ENCODE peak calls at places on chromosomes 3 and 15, in seven cellular contexts. U, A, R, W, X, M and N are unnamed samples.

GRCh38 chr3:151753846-151754245 is 20.1 kb downstream of the AADACL2 start:
- DNase-seq in R (no peak), X (no peak), M (no peak), A (peak; percentile 58), U (no peak), W (no peak), N (no peak)

GRCh38 chr3:81443948-81444347 is 317.5 kb downstream of the GBE1 start:
- DNase-seq in X (no peak), U (no peak), W (peak; percentile 84), M (no peak), A (peak; percentile 86), R (peak; percentile 95), N (no peak)

GRCh38 chr3:146165370-146165769 is 4.4 kb upstream of the PLOD2 start:
- DNase-seq in X (no peak), A (peak; percentile 94), R (peak; percentile 82), M (no peak), U (no peak), W (peak; percentile 54), N (no peak)

GRCh38 chr3:158522737-158523136 is 48.3 kb upstream of the MLF1 start:
- DNase-seq in R (peak; percentile 83), M (no peak), X (no peak), U (no peak), A (peak; percentile 27), W (peak; percentile 36), N (peak; percentile 43)

GRCh38 chr3:24598691-24599090 is 104.0 kb upstream of the THRB start:
- DNase-seq in A (peak; percentile 88), W (peak; percentile 65), X (no peak), M (no peak), R (peak; percentile 52), U (no peak), N (peak; percentile 44)

GRCh38 chr3:178076718-178077117 is 459.5 kb upstream of the KCNMB2 start:
- DNase-seq in X (no peak), W (no peak), M (no peak), R (no peak), A (no peak), U (no peak), N (no peak)

GRCh38 chr3:37855363-37855970 is 6.2 kb upstream of the CTDSPL start:
- DNase-seq in X (peak; percentile 81), A (peak; percentile 81), U (peak; percentile 85), M (peak; percentile 86), R (peak; percentile 80), W (peak; percentile 83), N (peak; percentile 48)

GRCh38 chr3:46460051-46460450 is 4.7 kb downstream of the LTF start:
- DNase-seq in R (no peak), A (peak; percentile 53), W (no peak), U (no peak), M (no peak), X (no peak), N (no peak)

GRCh38 chr3:4744405-4745239 is 234.6 kb upstream of the BHLHE40 start:
- DNase-seq in X (no peak), A (peak; percentile 94), U (no peak), M (no peak), R (peak; percentile 63), W (peak; percentile 43), N (peak; percentile 34)

GRCh38 chr3:138434276-138434874 is at the start of gene ESYT3:
- DNase-seq in W (peak; percentile 60), M (peak; percentile 60), U (peak; percentile 77), R (peak; percentile 54), A (peak; percentile 66), X (peak; percentile 91), N (peak; percentile 73)

GRCh38 chr3:30470566-30470965 is 135.8 kb upstream of the TGFBR2 start:
- DNase-seq in R (peak; percentile 41), W (no peak), M (no peak), A (no peak), U (no peak), X (no peak), N (no peak)

GRCh38 chr3:196080517-196080841 is 1.4 kb downstream of the TFRC start:
- DNase-seq in X (no peak), A (peak; percentile 12), M (no peak), U (no peak), W (no peak), R (no peak), N (no peak)

GRCh38 chr3:66115858-66116654 is 77.3 kb upstream of the MAGI1 start:
- DNase-seq in U (peak; percentile 23), M (peak; percentile 25), R (peak; percentile 98), X (peak; percentile 40), A (peak; percentile 83), W (peak; percentile 98), N (peak; percentile 91)

GRCh38 chr15:63668601-63669000 is 71.4 kb downstream of the FBXL22 start:
- DNase-seq in R (no peak), A (no peak), X (no peak), M (no peak), U (no peak), W (no peak), N (no peak)
- H3K4me3 ChIP-seq in R (no peak overlapping the region), A (no peak overlapping the region), X (no peak overlapping the region), M (no peak overlapping the region), U (no peak overlapping the region), W (no peak overlapping the region), N (no peak overlapping the region)

GRCh38 chr3:169659096-169659521 is 4.4 kb downstream of the MECOM start:
- DNase-seq in R (peak; percentile 12), U (peak; percentile 56), X (no peak), M (no peak), W (no peak), A (no peak), N (no peak)

GRCh38 chr3:169659858-169660614 is 3.5 kb downstream of the MECOM start:
- DNase-seq in W (no peak), U (no peak), M (no peak), X (no peak), A (no peak), R (no peak), N (no peak)

GRCh38 chr3:169657351-169658124 is 6.0 kb downstream of the MECOM start:
- DNase-seq in R (no peak), W (no peak), U (no peak), A (peak; percentile 76), X (peak; percentile 43), M (no peak), N (no peak)

GRCh38 chr3:169660709-169661566 is 2.6 kb downstream of the MECOM start:
- DNase-seq in R (peak; percentile 50), M (no peak), W (peak; percentile 48), A (no peak), U (peak; percentile 35), X (no peak), N (peak; percentile 56)

GRCh38 chr3:169658311-169658931 is 5.1 kb downstream of the MECOM start:
- DNase-seq in U (peak; percentile 33), W (no peak), R (peak; percentile 22), A (no peak), M (no peak), X (peak; percentile 43), N (no peak)
- H3K4me3 ChIP-seq in U (peak overlapping the region; percentile 3), W (no peak overlapping the region), R (peak overlapping the region; percentile 36), A (no peak overlapping the region), M (no peak overlapping the region), X (peak overlapping the region; percentile 24), N (no peak overlapping the region)

GRCh38 chr15:73924258-73924921 is 1.9 kb upstream of the LOXL1 start:
- DNase-seq in W (peak; percentile 92), U (peak; percentile 55), X (no peak), R (peak; percentile 90), A (peak; percentile 81), M (peak; percentile 58), N (peak; percentile 93)
- H3K4me3 ChIP-seq in W (peak overlapping the region; percentile 14), U (no peak overlapping the region), X (no peak overlapping the region), R (peak overlapping the region; percentile 3), A (peak overlapping the region; percentile 90), M (no peak overlapping the region), N (peak overlapping the region; percentile 32)

GRCh38 chr3:126485131-126485530 is 9.4 kb upstream of the ZXDC start:
- DNase-seq in M (no peak), A (no peak), R (no peak), X (no peak), W (no peak), U (no peak), N (no peak)
- H3K4me3 ChIP-seq in M (no peak overlapping the region), A (no peak overlapping the region), R (no peak overlapping the region), X (no peak overlapping the region), W (no peak overlapping the region), U (no peak overlapping the region), N (no peak overlapping the region)

GRCh38 chr15:69854521-69855171 is 243.1 kb downstream of the TLE3 start:
- DNase-seq in W (peak; percentile 90), U (no peak), M (no peak), R (peak; percentile 65), X (no peak), A (peak; percentile 33), N (peak; percentile 7)
- H3K4me3 ChIP-seq in W (no peak overlapping the region), U (no peak overlapping the region), M (no peak overlapping the region), R (no peak overlapping the region), X (no peak overlapping the region), A (no peak overlapping the region), N (no peak overlapping the region)

DNA sequence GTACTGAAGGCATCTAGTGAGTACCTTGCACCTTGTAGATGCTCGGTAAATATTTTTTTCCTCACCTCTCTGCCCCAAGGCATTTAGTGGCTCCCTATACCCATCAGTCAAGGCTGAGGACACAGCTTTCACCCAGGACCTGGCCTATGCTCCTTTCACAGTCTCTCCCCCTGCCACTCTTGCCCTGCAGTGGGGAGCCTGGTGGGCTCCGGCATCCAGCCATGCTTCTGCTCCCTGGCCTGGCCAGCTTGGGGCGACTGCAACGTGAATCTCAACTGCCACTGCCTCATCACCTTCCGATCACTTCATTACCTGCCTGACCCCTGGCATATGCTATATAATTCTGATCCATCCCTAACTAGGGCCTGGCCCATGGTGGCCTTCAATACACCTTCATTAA is 733 bp upstream of the CX3CR1 start:
- DNase-seq in W (no peak), R (no peak), X (no peak), M (no peak), U (no peak), A (no peak), N (no peak)
- H3K4me3 ChIP-seq in W (no peak overlapping the region), R (no peak overlapping the region), X (no peak overlapping the region), M (no peak overlapping the region), U (no peak overlapping the region), A (no peak overlapping the region), N (no peak overlapping the region)

DNA sequence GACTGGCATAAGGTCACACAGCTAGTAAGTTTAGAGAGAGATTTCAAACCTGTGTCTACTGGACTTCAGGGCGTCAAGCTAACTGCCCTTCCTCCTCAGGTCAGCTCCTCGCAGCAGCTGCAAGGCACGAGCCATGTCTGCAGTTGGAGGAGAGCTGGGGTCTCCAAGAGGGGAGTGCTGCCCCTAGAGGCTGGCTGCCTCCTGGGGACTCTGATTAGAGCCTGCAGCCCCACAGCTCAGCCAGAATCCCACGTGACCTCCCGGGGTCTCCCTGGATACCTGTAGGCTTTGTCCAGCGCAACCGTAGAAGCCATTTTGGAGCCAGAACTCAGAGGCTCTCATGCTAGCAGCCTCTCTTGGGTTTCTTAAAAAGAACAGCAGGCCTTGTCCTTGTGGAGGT is 15.0 kb downstream of the SLC6A1 start:
- DNase-seq in M (no peak), X (no peak), W (no peak), A (no peak), R (no peak), U (no peak), N (no peak)
- H3K4me3 ChIP-seq in M (no peak overlapping the region), X (no peak overlapping the region), W (no peak overlapping the region), A (no peak overlapping the region), R (no peak overlapping the region), U (no peak overlapping the region), N (no peak overlapping the region)

GRCh38 chr15:72197460-72198409 is at the start of gene GRAMD2A:
- DNase-seq in W (peak; percentile 31), R (peak; percentile 33), A (no peak), X (peak; percentile 69), U (no peak), M (no peak), N (peak; percentile 44)
- H3K4me3 ChIP-seq in W (peak within 1 kb of the TSS; percentile 53), R (peak within 1 kb of the TSS; percentile 19), A (no peak within 1 kb of the TSS), X (peak within 1 kb of the TSS; percentile 45), U (peak within 1 kb of the TSS; percentile 57), M (no peak within 1 kb of the TSS), N (no peak within 1 kb of the TSS)